ENCODE peak calls at places on chromosomes 3 and 15, in nine cellular contexts. Z, C, O, E, R, Y, G, I and Q are unnamed samples. For H3K36me3, the result is how much of the 10 kb centered on the place peaks cover.

GRCh38 chr3:155327430-155327829 is 33.9 kb upstream of the STRIT1 start:
- DNase-seq in O (no peak), Z (no peak), Y (peak), I (no peak), E (no peak), R (no peak), C (no peak), G (no peak), Q (no peak)

GRCh38 chr15:101148881-101149664 is 102.8 kb downstream of the CHSY1 start:
- DNase-seq in R (no peak), E (no peak), C (no peak), Z (peak), O (no peak), G (no peak), I (no peak), Y (peak), Q (no peak)

GRCh38 chr3:94734201-94734600 is 671.3 kb downstream of the NSUN3 start:
- DNase-seq in Z (no peak), I (no peak), O (no peak), R (no peak), C (no peak), E (no peak), G (no peak), Y (no peak), Q (no peak)

GRCh38 chr15:77497108-77497737 is 76.5 kb downstream of the HMG20A start:
- DNase-seq in Z (peak), E (peak), C (no peak), Y (no peak), I (peak), R (no peak), O (peak), G (peak), Q (no peak)

GRCh38 chr3:27714692-27715453 is 7.2 kb downstream of the EOMES start:
- DNase-seq in Z (no peak), E (no peak), C (no peak), Y (no peak), G (peak), O (no peak), I (no peak), R (no peak), Q (peak)

GRCh38 chr3:49723301-49723630 is 485 bp downstream of the GMPPB start:
- DNase-seq in E (peak), Z (peak), Y (peak), R (peak), I (peak), O (peak), C (no peak), G (peak), Q (no peak)

GRCh38 chr15:31021067-31021665 is 29.7 kb upstream of the MTMR10 start:
- DNase-seq in Y (no peak), Z (no peak), O (no peak), C (no peak), I (no peak), R (no peak), G (no peak), E (no peak), Q (no peak)

GRCh38 chr3:32614956-32615355 is 44.3 kb upstream of the DYNC1LI1 start:
- DNase-seq in O (peak), I (no peak), E (no peak), R (peak), C (no peak), Z (no peak), G (no peak), Y (no peak), Q (no peak)

GRCh38 chr3:16813336-16813735 is 71.4 kb upstream of the PLCL2 start:
- DNase-seq in E (no peak), R (no peak), C (no peak), I (no peak), Z (no peak), O (no peak), Y (no peak), G (no peak), Q (no peak)

GRCh38 chr15:72722071-72722696 is 36.2 kb downstream of the BBS4 start:
- DNase-seq in C (peak), I (peak), R (peak), O (peak), Z (no peak), Y (peak), G (peak), E (peak), Q (no peak)

GRCh38 chr15:69000725-69001503 is 13.6 kb upstream of the NOX5 start:
- DNase-seq in Z (no peak), O (no peak), C (no peak), I (no peak), G (no peak), Y (no peak), E (no peak), R (no peak), Q (no peak)

GRCh38 chr3:114213669-114214541 is 23.5 kb downstream of the ZNF80 start:
- DNase-seq in O (peak), I (no peak), C (peak), Y (peak), G (no peak), R (peak), E (no peak), Z (no peak), Q (peak)

GRCh38 chr15:54585063-54585462 is 606.8 kb downstream of the UNC13C start:
- DNase-seq in C (no peak), Z (no peak), I (no peak), E (no peak), Y (no peak), G (no peak), O (no peak), R (no peak), Q (no peak)

GRCh38 chr3:3693593-3693992 is 105.6 kb upstream of the LRRN1 start:
- DNase-seq in Z (no peak), I (no peak), R (no peak), G (no peak), Y (no peak), E (no peak), O (no peak), C (no peak), Q (no peak)

GRCh38 chr15:27899583-27900295 is 199.4 kb downstream of the OCA2 start:
- DNase-seq in Z (no peak), Y (no peak), O (no peak), E (no peak), I (no peak), G (no peak), C (no peak), R (no peak), Q (no peak)

GRCh38 chr3:144774897-144775296 is 803.3 kb downstream of the DIPK2A start:
- DNase-seq in I (no peak), E (no peak), Z (no peak), C (no peak), R (no peak), O (no peak), G (no peak), Y (no peak), Q (no peak)

GRCh38 chr3:77321646-77322045 is 281.7 kb downstream of the ROBO2 start:
- DNase-seq in C (no peak), I (no peak), Z (no peak), R (no peak), O (peak), E (no peak), Y (no peak), G (no peak), Q (no peak)

GRCh38 chr3:57808961-57809608 is 53.0 kb downstream of the SLMAP start:
- DNase-seq in C (no peak), R (no peak), O (no peak), I (no peak), Y (no peak), G (no peak), E (no peak), Z (no peak), Q (no peak)

GRCh38 chr15:68312701-68313204 is 35.2 kb downstream of the FEM1B start:
- DNase-seq in O (peak), Y (peak), G (peak), C (no peak), E (no peak), Z (peak), R (peak), I (no peak), Q (no peak)

GRCh38 chr15:73323956-73324355 is 44.8 kb downstream of the HCN4 start:
- DNase-seq in O (no peak), E (no peak), I (no peak), G (peak), R (no peak), C (no peak), Y (no peak), Z (peak), Q (no peak)

GRCh38 chr15:48865387-48866079 is 12.4 kb upstream of the EID1 start:
- DNase-seq in Z (no peak), E (no peak), R (no peak), Y (no peak), C (no peak), G (no peak), O (peak), I (no peak), Q (no peak)

GRCh38 chr15:64636541-64636940 is 138.8 kb downstream of the RBPMS2 start:
- DNase-seq in E (no peak), G (no peak), O (no peak), I (no peak), R (no peak), Z (no peak), C (no peak), Y (no peak), Q (no peak)

GRCh38 chr3:184227481-184227935 is 1.9 kb upstream of the VWA5B2 start:
- DNase-seq in R (peak), O (no peak), I (no peak), Y (peak), C (no peak), Z (no peak), G (no peak), E (no peak), Q (no peak)

GRCh38 chr3:80331768-80332167 is 564.0 kb upstream of the ROBO1 start:
- DNase-seq in Z (no peak), R (no peak), I (no peak), E (no peak), O (no peak), G (no peak), C (no peak), Y (no peak), Q (no peak)

GRCh38 chr3:128276577-128277183 is 123.4 kb downstream of the EEFSEC start:
- DNase-seq in C (no peak), G (no peak), R (peak), Y (no peak), O (no peak), I (no peak), E (no peak), Z (no peak), Q (no peak)

GRCh38 chr15:38486946-38487345 is 33.0 kb downstream of the FAM98B start:
- DNase-seq in G (no peak), Z (no peak), E (no peak), I (no peak), C (no peak), O (peak), Y (no peak), R (no peak), Q (no peak)

GRCh38 chr15:88900309-88900981 is 5.1 kb upstream of the HAPLN3 start:
- DNase-seq in Z (no peak), G (no peak), O (peak), Y (no peak), I (no peak), E (no peak), R (peak), C (no peak), Q (no peak)

GRCh38 chr3:37808656-37809055 is 53.0 kb upstream of the CTDSPL start:
- DNase-seq in Z (no peak), Y (no peak), O (no peak), R (no peak), E (no peak), G (no peak), I (no peak), C (no peak), Q (no peak)

GRCh38 chr3:114308830-114309229 is 15.0 kb downstream of the TIGIT start:
- DNase-seq in Z (no peak), C (no peak), I (no peak), E (no peak), R (no peak), G (no peak), O (no peak), Y (no peak), Q (peak)

GRCh38 chr3:169581633-169582032 is 81.9 kb downstream of the MECOM start:
- DNase-seq in G (no peak), I (no peak), C (no peak), O (peak), R (peak), Z (no peak), Y (no peak), E (no peak), Q (no peak)

GRCh38 chr3:72259755-72260589 is 475.0 kb upstream of the PROK2 start:
- DNase-seq in R (no peak), G (no peak), C (no peak), I (no peak), Y (no peak), O (peak), E (no peak), Z (no peak), Q (no peak)

GRCh38 chr15:91878319-91878718 is 24.8 kb downstream of the SLCO3A1 start:
- DNase-seq in G (no peak), O (no peak), E (no peak), C (no peak), Y (no peak), I (no peak), R (no peak), Z (no peak), Q (no peak)
- H3K4me3 ChIP-seq in G (no peak), O (no peak), E (no peak), C (no peak), Y (no peak), I (no peak), R (no peak), Z (no peak), Q (no peak)

GRCh38 chr3:44628716-44629115 is 3.9 kb downstream of the ZNF197 start:
- DNase-seq in Y (no peak), G (no peak), C (no peak), O (no peak), I (no peak), Z (no peak), E (no peak), R (no peak), Q (no peak)
- H3K36me3 ChIP-seq in Y (under half), G (under half), C (under half), O (under half), I (half or more), Z (under half), E (under half), R (under half), Q (under half)

GRCh38 chr15:92954578-92954977 is 54.5 kb downstream of the CHD2 start:
- DNase-seq in Y (peak), G (no peak), O (no peak), Z (no peak), I (no peak), E (no peak), C (no peak), R (no peak), Q (no peak)
- TF ChIP-seq CTCF in Y (no peak), G (no peak), O (peak), Z (no peak), I (no peak), E (no peak), C (no peak), R (peak), Q (peak)

GRCh38 chr3:12186515-12187286 is 28.0 kb upstream of the TIMP4 start:
- DNase-seq in Y (no peak), E (no peak), R (no peak), C (no peak), Z (no peak), G (no peak), O (no peak), I (no peak), Q (no peak)
- H3K4me3 ChIP-seq in Y (no peak), E (no peak), R (no peak), C (no peak), Z (no peak), G (no peak), O (no peak), I (no peak), Q (no peak)